ENCODE peak calls at places on chromosomes 16 and 17, in six cellular contexts. F is endothelial cell of umbilical vein, J is A549, K is K562, W is HepG2, L is GM12878. E is an unnamed sample.

GRCh38 chr16:60077791-60078280 is 1343.7 kb upstream of the GOT2 start:
- DNase-seq in J (no peak), F (peak), K (no peak), L (no peak), W (no peak), E (peak)

GRCh38 chr16:72620348-72620747 is 427.6 kb downstream of the ZFHX3 start:
- DNase-seq in W (no peak), F (no peak), L (no peak), K (no peak), J (no peak), E (no peak)

GRCh38 chr17:46818929-46819859 is 702 bp upstream of the WNT3 start:
- DNase-seq in K (peak), L (no peak), J (no peak), F (no peak), W (no peak), E (peak)

GRCh38 chr17:57086069-57086930 is 1.3 kb downstream of the AKAP1 start:
- DNase-seq in J (peak), W (peak), K (peak), F (peak), L (no peak), E (peak)

GRCh38 chr16:4246777-4247476 is 5.0 kb upstream of the SRL start:
- DNase-seq in L (no peak), W (no peak), J (no peak), F (no peak), K (peak), E (no peak)

GRCh38 chr16:54443352-54443751 is 156.8 kb upstream of the IRX3 start:
- DNase-seq in F (no peak), L (no peak), K (no peak), J (no peak), W (no peak), E (no peak)

GRCh38 chr17:80854220-80854619 is 137.4 kb upstream of the CHMP6 start:
- DNase-seq in J (no peak), K (no peak), W (no peak), L (no peak), F (no peak), E (no peak)

GRCh38 chr16:29743475-29743826 is 2.3 kb downstream of the C16orf54 start:
- DNase-seq in L (no peak), F (no peak), J (no peak), K (no peak), W (no peak), E (peak)

GRCh38 chr16:88754109-88754911 is 30.7 kb downstream of the PIEZO1 start:
- DNase-seq in K (no peak), F (no peak), L (no peak), J (no peak), W (no peak), E (no peak)

GRCh38 chr16:25108054-25108453 is 3.5 kb upstream of the LCMT1 start:
- DNase-seq in W (peak), F (no peak), L (no peak), J (no peak), K (peak), E (peak)

GRCh38 chr17:41615454-41615853 is 2.9 kb upstream of the KRT16 start:
- DNase-seq in W (no peak), J (no peak), K (no peak), L (no peak), F (no peak), E (no peak)

GRCh38 chr16:61362583-61362982 is 673.7 kb downstream of the CDH8 start:
- DNase-seq in L (no peak), F (no peak), J (no peak), K (no peak), W (no peak), E (no peak)

GRCh38 chr16:66653581-66654350 is 42.8 kb downstream of the CMTM4 start:
- DNase-seq in L (no peak), J (no peak), W (no peak), F (no peak), K (no peak), E (peak)

GRCh38 chr17:57544381-57544780 is 200.7 kb downstream of the CCDC182 start:
- DNase-seq in J (no peak), W (no peak), F (no peak), L (no peak), K (no peak), E (no peak)

GRCh38 chr17:80259642-80260535 is 763 bp upstream of the RNF213 start:
- DNase-seq in F (peak), W (peak), J (peak), K (peak), L (no peak), E (peak)

GRCh38 chr16:3780570-3780969 is 63.2 kb upstream of the TRAP1 start:
- DNase-seq in W (no peak), K (peak), F (peak), L (no peak), J (no peak), E (peak)

GRCh38 chr17:76529224-76529642 is 8.3 kb downstream of the CYGB start:
- DNase-seq in L (no peak), F (peak), W (no peak), J (no peak), K (peak), E (peak)

GRCh38 chr16:12082207-12082606 is 105.7 kb downstream of the SNX29 start:
- DNase-seq in L (no peak), K (no peak), W (no peak), F (no peak), J (no peak), E (no peak)

GRCh38 chr16:25038239-25038954 is 23.2 kb upstream of the ARHGAP17 start:
- DNase-seq in J (no peak), F (no peak), W (no peak), K (no peak), L (no peak), E (no peak)

GRCh38 chr16:47695746-47696145 is 234.6 kb downstream of the PHKB start:
- DNase-seq in W (no peak), K (no peak), F (peak), J (no peak), L (no peak), E (no peak)

GRCh38 chr16:29806641-29807425 is 504 bp downstream of the MAZ start:
- DNase-seq in W (peak), L (no peak), F (peak), J (no peak), K (peak), E (peak)

GRCh38 chr16:49621240-49622083 is 234.4 kb downstream of the ZNF423 start:
- DNase-seq in F (no peak), K (no peak), L (no peak), J (no peak), W (no peak), E (peak)

GRCh38 chr17:69363488-69364210 is 36.7 kb upstream of the ABCA5 start:
- DNase-seq in J (no peak), L (no peak), W (no peak), F (no peak), K (no peak), E (no peak)

GRCh38 chr16:57623251-57624043 is 5.0 kb upstream of the ADGRG1 start:
- DNase-seq in F (no peak), K (peak), J (peak), L (no peak), W (peak), E (peak)

GRCh38 chr16:88941933-88942909 is 34.8 kb downstream of the CBFA2T3 start:
- DNase-seq in J (peak), W (no peak), L (no peak), K (no peak), F (no peak), E (peak)

DNA sequence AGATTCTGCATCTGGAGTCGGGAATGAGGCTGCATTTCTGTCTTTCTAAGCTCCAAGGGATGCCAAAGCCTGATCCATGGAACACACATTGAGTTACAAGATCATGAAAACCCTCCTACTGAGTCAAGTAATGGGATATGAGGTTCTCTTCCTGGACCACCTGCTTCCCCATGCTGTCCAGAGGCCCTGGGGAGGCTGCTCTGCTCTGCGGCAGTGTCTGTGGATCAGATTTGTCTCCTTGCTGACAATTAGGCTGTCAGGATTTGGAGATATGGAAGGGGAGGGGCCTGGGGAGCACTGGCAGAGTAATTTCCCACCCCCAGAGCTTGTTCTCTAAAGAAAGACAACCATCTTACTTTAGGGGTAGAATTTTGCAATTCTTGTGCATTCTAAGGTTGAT is 33.0 kb downstream of the C16orf95 start:
- DNase-seq in J (no peak), L (no peak), F (no peak), W (no peak), K (no peak), E (no peak)
- TF ChIP-seq MYC in J (no peak), L (no peak), F (no peak), W (no peak), K (no peak), E (no peak)

GRCh38 chr16:1301562-1301961 is 7.9 kb upstream of the UBE2I start:
- DNase-seq in J (no peak), W (no peak), F (no peak), L (no peak), K (no peak), E (no peak)

GRCh38 chr16:1298406-1298805 is 11.0 kb upstream of the UBE2I start:
- DNase-seq in J (no peak), K (no peak), F (no peak), W (no peak), L (no peak), E (no peak)

GRCh38 chr16:1299868-1300203 is 9.6 kb upstream of the UBE2I start:
- DNase-seq in L (no peak), W (no peak), F (no peak), J (no peak), K (no peak), E (no peak)

GRCh38 chr16:1299012-1299867 is 10.2 kb upstream of the UBE2I start:
- DNase-seq in F (no peak), K (peak), J (no peak), W (peak), L (no peak), E (no peak)

GRCh38 chr16:1300664-1301476 is 8.6 kb upstream of the UBE2I start:
- DNase-seq in J (peak), K (peak), L (no peak), W (peak), F (peak), E (peak)
- H3K4me3 ChIP-seq in J (peak), K (no peak), L (no peak), W (peak), F (no peak), E (no peak)

GRCh38 chr16:84710686-84711085 is 10.9 kb downstream of the USP10 start:
- DNase-seq in W (no peak), F (no peak), K (no peak), L (no peak), J (no peak), E (no peak)
- TF ChIP-seq MYC in W (no peak), F (no peak), K (no peak), L (no peak), J (no peak), E (no peak)

DNA sequence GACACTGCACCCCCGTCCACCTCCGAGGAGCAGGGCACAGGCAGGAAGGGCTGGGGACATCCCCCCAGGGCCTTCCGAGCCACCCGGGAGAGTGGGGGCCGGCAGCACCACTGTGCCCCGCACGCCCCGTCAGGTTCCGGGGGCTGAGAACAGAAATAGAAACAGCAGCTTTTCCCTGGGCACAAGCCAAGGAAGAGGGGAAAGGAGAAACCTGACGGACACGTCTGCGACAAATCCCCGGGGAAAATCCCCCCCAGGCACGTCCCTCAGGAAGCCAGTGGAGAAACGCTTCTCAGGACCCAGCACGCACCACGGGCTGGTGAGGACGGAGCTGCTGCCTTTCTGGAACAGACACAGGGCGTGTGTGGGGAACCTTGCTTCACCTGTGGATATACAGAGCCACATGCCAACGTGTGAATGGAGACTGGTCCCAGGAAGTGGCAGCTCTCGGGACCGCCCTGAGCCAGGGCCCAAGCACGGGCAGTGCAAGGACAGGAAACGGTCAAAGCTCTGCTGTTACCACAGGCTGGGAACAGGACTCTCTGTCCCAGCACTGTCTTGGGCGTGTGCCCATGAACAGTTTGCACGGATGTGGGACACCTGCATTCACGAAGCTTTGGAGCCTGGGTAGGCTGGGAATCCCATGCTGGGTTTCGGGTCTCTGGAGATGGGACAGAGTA is 1.2 kb upstream of the TMEM204 start:
- DNase-seq in L (no peak), J (no peak), K (no peak), F (no peak), W (no peak), E (no peak)
- H3K4me3 ChIP-seq in L (no peak), J (no peak), K (no peak), F (no peak), W (no peak), E (no peak)

GRCh38 chr16:51289336-51289735 is 138.3 kb upstream of the SALL1 start:
- DNase-seq in F (no peak), L (no peak), K (no peak), J (no peak), W (no peak), E (no peak)

GRCh38 chr16:51290886-51291285 is 139.8 kb upstream of the SALL1 start:
- DNase-seq in L (no peak), W (no peak), J (no peak), F (no peak), K (no peak), E (no peak)

GRCh38 chr16:51286272-51286671 is 135.2 kb upstream of the SALL1 start:
- DNase-seq in J (no peak), W (no peak), F (no peak), K (no peak), L (no peak), E (no peak)

GRCh38 chr16:51290410-51290809 is 139.3 kb upstream of the SALL1 start:
- DNase-seq in L (no peak), W (no peak), K (no peak), J (no peak), F (no peak), E (no peak)

DNA sequence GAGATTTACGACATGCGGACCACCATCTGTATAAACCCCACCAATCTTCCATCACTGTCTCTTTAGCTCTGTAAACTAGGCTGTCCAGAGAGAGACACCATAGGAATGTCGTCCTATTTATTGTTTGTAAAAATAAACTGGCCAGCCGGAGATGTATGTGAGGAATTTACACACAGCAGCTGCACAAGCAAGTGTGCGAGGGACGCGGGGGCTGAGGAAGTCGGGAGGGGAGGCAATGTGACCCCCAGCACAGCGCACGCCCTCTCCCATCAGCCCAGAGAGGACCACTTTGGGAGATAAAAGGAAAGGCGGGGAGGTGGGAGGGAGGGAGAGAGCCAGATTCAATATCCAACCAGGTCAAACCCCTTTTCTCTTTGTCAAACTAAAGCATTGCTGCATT is 136.2 kb upstream of the SALL1 start:
- DNase-seq in L (no peak), J (no peak), F (no peak), K (no peak), W (no peak), E (no peak)
- TF ChIP-seq MYC in L (no peak), J (no peak), F (no peak), K (no peak), W (no peak), E (no peak)

DNA sequence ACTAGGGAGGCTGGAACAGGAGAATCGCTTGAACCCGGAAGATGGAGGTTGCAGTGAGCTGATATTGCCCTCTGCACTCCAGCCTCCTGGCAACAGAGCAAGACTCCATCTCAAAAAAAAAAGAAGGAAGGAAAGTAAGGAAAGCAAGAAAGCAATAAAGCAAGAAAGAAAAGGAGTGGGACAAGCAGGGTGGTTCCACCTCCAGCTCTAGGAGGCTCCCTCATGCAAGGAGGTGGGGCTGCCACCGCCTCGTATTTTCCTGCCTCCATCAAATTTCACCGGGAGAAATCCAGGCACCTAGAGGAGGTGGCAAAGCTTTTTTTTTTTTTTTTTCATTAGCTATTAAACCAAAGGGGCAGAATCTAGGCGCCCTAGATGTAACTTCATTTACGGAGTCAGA is 1.0 kb downstream of the CYB561 start:
- DNase-seq in J (no peak), F (no peak), L (no peak), W (no peak), K (no peak), E (no peak)
- H3K4me3 ChIP-seq in J (peak), F (no peak), L (no peak), W (no peak), K (peak), E (no peak)

GRCh38 chr16:27824786-27825185 is 238.7 kb downstream of the GSG1L start:
- DNase-seq in W (no peak), J (no peak), K (no peak), L (no peak), F (no peak), E (no peak)
- TF ChIP-seq MYC in W (no peak), J (no peak), K (no peak), L (no peak), F (no peak), E (no peak)

E was measured in NB4.